ENCODE peak calls at places on chromosomes 2 and 18, in nine cellular contexts. One of them, this sample, is unnamed.

GRCh38 chr2:65231892-65232477 is 4.4 kb downstream of the ACTR2 start:
- DNase-seq in neuronal stem cell: no peak
- DNase-seq in HFF-Myc: no peak
- DNase-seq in prostate gland: no peak
- DNase-seq in CD4-positive, CD25-positive, alpha-beta regulatory T cell: no peak
- DNase-seq in GM23248: peak
- DNase-seq in brain microvascular endothelial cell: peak
- DNase-seq in Caco-2: no peak
- DNase-seq in CD8-positive, alpha-beta memory T cell: no peak
- DNase-seq in this sample: no peak

GRCh38 chr2:235498556-235499305 is 4.9 kb downstream of the AGAP1 start:
- DNase-seq in CD8-positive, alpha-beta memory T cell: no peak
- DNase-seq in GM23248: no peak
- DNase-seq in Caco-2: no peak
- DNase-seq in brain microvascular endothelial cell: no peak
- DNase-seq in prostate gland: no peak
- DNase-seq in CD4-positive, CD25-positive, alpha-beta regulatory T cell: no peak
- DNase-seq in HFF-Myc: no peak
- DNase-seq in neuronal stem cell: no peak
- DNase-seq in this sample: no peak

GRCh38 chr2:210177769-210178168 is 6.6 kb upstream of the KANSL1L start:
- DNase-seq in neuronal stem cell: no peak
- DNase-seq in GM23248: no peak
- DNase-seq in HFF-Myc: no peak
- DNase-seq in prostate gland: no peak
- DNase-seq in Caco-2: no peak
- DNase-seq in CD4-positive, CD25-positive, alpha-beta regulatory T cell: no peak
- DNase-seq in brain microvascular endothelial cell: no peak
- DNase-seq in CD8-positive, alpha-beta memory T cell: no peak
- DNase-seq in this sample: no peak

GRCh38 chr2:83705146-83705545 is 753.9 kb downstream of the SUCLG1 start:
- DNase-seq in Caco-2: no peak
- DNase-seq in CD8-positive, alpha-beta memory T cell: no peak
- DNase-seq in brain microvascular endothelial cell: no peak
- DNase-seq in CD4-positive, CD25-positive, alpha-beta regulatory T cell: no peak
- DNase-seq in prostate gland: no peak
- DNase-seq in GM23248: no peak
- DNase-seq in HFF-Myc: no peak
- DNase-seq in neuronal stem cell: no peak
- DNase-seq in this sample: no peak

GRCh38 chr2:235793163-235793752 is 299.4 kb downstream of the AGAP1 start:
- DNase-seq in HFF-Myc: no peak
- DNase-seq in brain microvascular endothelial cell: no peak
- DNase-seq in CD8-positive, alpha-beta memory T cell: no peak
- DNase-seq in CD4-positive, CD25-positive, alpha-beta regulatory T cell: no peak
- DNase-seq in Caco-2: peak
- DNase-seq in neuronal stem cell: no peak
- DNase-seq in prostate gland: no peak
- DNase-seq in GM23248: peak
- DNase-seq in this sample: no peak

GRCh38 chr2:158079672-158080071 is 22.0 kb upstream of the UPP2 start:
- DNase-seq in Caco-2: no peak
- DNase-seq in HFF-Myc: no peak
- DNase-seq in CD8-positive, alpha-beta memory T cell: no peak
- DNase-seq in neuronal stem cell: no peak
- DNase-seq in CD4-positive, CD25-positive, alpha-beta regulatory T cell: no peak
- DNase-seq in GM23248: peak
- DNase-seq in prostate gland: no peak
- DNase-seq in brain microvascular endothelial cell: no peak
- DNase-seq in this sample: no peak

GRCh38 chr2:223086360-223086981 is 34.5 kb downstream of the KCNE4 start:
- DNase-seq in GM23248: no peak
- DNase-seq in prostate gland: no peak
- DNase-seq in Caco-2: no peak
- DNase-seq in HFF-Myc: no peak
- DNase-seq in CD4-positive, CD25-positive, alpha-beta regulatory T cell: no peak
- DNase-seq in brain microvascular endothelial cell: no peak
- DNase-seq in CD8-positive, alpha-beta memory T cell: no peak
- DNase-seq in neuronal stem cell: no peak
- DNase-seq in this sample: no peak

GRCh38 chr18:32881009-32881408 is 108.2 kb upstream of the KLHL14 start:
- DNase-seq in brain microvascular endothelial cell: no peak
- DNase-seq in neuronal stem cell: no peak
- DNase-seq in prostate gland: no peak
- DNase-seq in GM23248: no peak
- DNase-seq in HFF-Myc: no peak
- DNase-seq in CD4-positive, CD25-positive, alpha-beta regulatory T cell: no peak
- DNase-seq in Caco-2: no peak
- DNase-seq in CD8-positive, alpha-beta memory T cell: no peak
- DNase-seq in this sample: no peak

GRCh38 chr18:22282311-22283235 is 113.2 kb downstream of the GATA6 start:
- DNase-seq in Caco-2: peak
- DNase-seq in CD8-positive, alpha-beta memory T cell: peak
- DNase-seq in prostate gland: no peak
- DNase-seq in HFF-Myc: peak
- DNase-seq in GM23248: peak
- DNase-seq in CD4-positive, CD25-positive, alpha-beta regulatory T cell: peak
- DNase-seq in neuronal stem cell: no peak
- DNase-seq in brain microvascular endothelial cell: peak
- DNase-seq in this sample: peak

GRCh38 chr2:205868773-205869333 is 186.6 kb downstream of the NRP2 start:
- DNase-seq in CD4-positive, CD25-positive, alpha-beta regulatory T cell: no peak
- DNase-seq in Caco-2: no peak
- DNase-seq in CD8-positive, alpha-beta memory T cell: no peak
- DNase-seq in neuronal stem cell: no peak
- DNase-seq in GM23248: no peak
- DNase-seq in brain microvascular endothelial cell: peak
- DNase-seq in prostate gland: no peak
- DNase-seq in HFF-Myc: no peak
- DNase-seq in this sample: no peak

GRCh38 chr2:32832400-32832799 is 114.4 kb upstream of the LTBP1 start:
- DNase-seq in Caco-2: no peak
- DNase-seq in HFF-Myc: no peak
- DNase-seq in neuronal stem cell: no peak
- DNase-seq in CD4-positive, CD25-positive, alpha-beta regulatory T cell: no peak
- DNase-seq in prostate gland: no peak
- DNase-seq in GM23248: no peak
- DNase-seq in CD8-positive, alpha-beta memory T cell: no peak
- DNase-seq in brain microvascular endothelial cell: no peak
- DNase-seq in this sample: no peak

GRCh38 chr2:190809876-190810525 is 70.6 kb upstream of the GLS start:
- DNase-seq in Caco-2: no peak
- DNase-seq in prostate gland: no peak
- DNase-seq in HFF-Myc: no peak
- DNase-seq in brain microvascular endothelial cell: no peak
- DNase-seq in GM23248: no peak
- DNase-seq in neuronal stem cell: no peak
- DNase-seq in CD8-positive, alpha-beta memory T cell: no peak
- DNase-seq in CD4-positive, CD25-positive, alpha-beta regulatory T cell: no peak
- DNase-seq in this sample: no peak

GRCh38 chr18:58768293-58768974 is 96.2 kb upstream of the ZNF532 start:
- DNase-seq in Caco-2: peak
- DNase-seq in CD4-positive, CD25-positive, alpha-beta regulatory T cell: peak
- DNase-seq in brain microvascular endothelial cell: no peak
- DNase-seq in neuronal stem cell: peak
- DNase-seq in HFF-Myc: no peak
- DNase-seq in CD8-positive, alpha-beta memory T cell: peak
- DNase-seq in GM23248: peak
- DNase-seq in prostate gland: peak
- DNase-seq in this sample: peak

GRCh38 chr2:147879846-147880245 is 35.0 kb downstream of the ACVR2A start:
- DNase-seq in HFF-Myc: no peak
- DNase-seq in brain microvascular endothelial cell: no peak
- DNase-seq in CD8-positive, alpha-beta memory T cell: no peak
- DNase-seq in prostate gland: no peak
- DNase-seq in GM23248: no peak
- DNase-seq in neuronal stem cell: no peak
- DNase-seq in CD4-positive, CD25-positive, alpha-beta regulatory T cell: no peak
- DNase-seq in Caco-2: no peak
- DNase-seq in this sample: no peak

GRCh38 chr2:128027801-128028667 is at the start of gene SAP130:
- DNase-seq in CD4-positive, CD25-positive, alpha-beta regulatory T cell: peak
- DNase-seq in CD8-positive, alpha-beta memory T cell: peak
- DNase-seq in GM23248: peak
- DNase-seq in neuronal stem cell: peak
- DNase-seq in brain microvascular endothelial cell: peak
- DNase-seq in prostate gland: peak
- DNase-seq in Caco-2: peak
- DNase-seq in HFF-Myc: peak
- DNase-seq in this sample: peak

GRCh38 chr2:225013432-225014048 is 28.7 kb downstream of the DOCK10 start:
- DNase-seq in Caco-2: no peak
- DNase-seq in prostate gland: no peak
- DNase-seq in brain microvascular endothelial cell: peak
- DNase-seq in CD4-positive, CD25-positive, alpha-beta regulatory T cell: no peak
- DNase-seq in CD8-positive, alpha-beta memory T cell: no peak
- DNase-seq in neuronal stem cell: no peak
- DNase-seq in GM23248: no peak
- DNase-seq in HFF-Myc: no peak
- DNase-seq in this sample: no peak

GRCh38 chr18:12604445-12605007 is 53.4 kb downstream of the SPIRE1 start:
- DNase-seq in prostate gland: no peak
- DNase-seq in brain microvascular endothelial cell: no peak
- DNase-seq in CD4-positive, CD25-positive, alpha-beta regulatory T cell: no peak
- DNase-seq in HFF-Myc: no peak
- DNase-seq in Caco-2: no peak
- DNase-seq in CD8-positive, alpha-beta memory T cell: no peak
- DNase-seq in GM23248: no peak
- DNase-seq in neuronal stem cell: no peak
- DNase-seq in this sample: no peak

GRCh38 chr18:12608292-12608691 is 49.6 kb downstream of the SPIRE1 start:
- DNase-seq in neuronal stem cell: no peak
- DNase-seq in Caco-2: no peak
- DNase-seq in HFF-Myc: no peak
- DNase-seq in prostate gland: no peak
- DNase-seq in CD4-positive, CD25-positive, alpha-beta regulatory T cell: no peak
- DNase-seq in brain microvascular endothelial cell: no peak
- DNase-seq in GM23248: peak
- DNase-seq in CD8-positive, alpha-beta memory T cell: no peak
- DNase-seq in this sample: no peak

DNA sequence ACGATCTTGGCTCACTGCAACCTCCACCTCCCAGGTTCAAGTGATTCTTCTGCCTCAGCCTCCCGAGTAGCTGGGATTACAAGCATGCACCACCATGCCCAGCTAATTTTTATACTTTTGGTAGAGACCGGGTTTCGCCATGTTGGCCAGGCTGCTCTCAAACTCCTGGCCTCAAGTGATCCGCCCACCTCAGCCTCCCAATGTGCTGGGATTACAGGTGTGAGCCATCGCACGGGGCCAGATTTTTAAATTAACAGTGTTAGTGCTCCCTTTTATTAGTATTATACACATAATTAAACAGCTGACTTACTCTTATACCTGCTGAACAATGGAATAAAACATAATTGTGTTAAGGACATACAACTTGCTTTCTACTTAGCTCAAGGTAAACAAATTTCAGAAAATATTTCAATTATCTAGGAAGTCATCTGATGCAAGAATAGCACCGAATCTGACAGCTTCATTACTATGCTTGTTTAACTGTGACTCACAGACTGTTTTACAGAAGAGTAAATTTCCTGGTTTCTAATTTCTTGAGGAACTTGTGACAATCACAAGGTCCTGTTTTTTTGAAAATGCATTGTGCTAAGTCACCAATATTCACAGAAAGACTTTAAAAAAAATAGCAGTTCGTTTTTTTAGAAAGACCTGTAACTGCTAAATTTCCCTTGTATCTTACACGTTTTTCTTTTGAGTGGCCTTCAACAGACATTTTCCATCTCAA is 51.2 kb downstream of the SPIRE1 start:
- DNase-seq in CD8-positive, alpha-beta memory T cell: no peak
- DNase-seq in prostate gland: no peak
- DNase-seq in brain microvascular endothelial cell: no peak
- DNase-seq in HFF-Myc: no peak
- DNase-seq in Caco-2: no peak
- DNase-seq in neuronal stem cell: no peak
- DNase-seq in CD4-positive, CD25-positive, alpha-beta regulatory T cell: no peak
- DNase-seq in GM23248: peak
- DNase-seq in this sample: no peak
- H3K4me3 ChIP-seq in CD8-positive, alpha-beta memory T cell: no peak
- H3K4me3 ChIP-seq in prostate gland: no peak
- H3K4me3 ChIP-seq in brain microvascular endothelial cell: no peak
- H3K4me3 ChIP-seq in HFF-Myc: no peak
- H3K4me3 ChIP-seq in Caco-2: no peak
- H3K4me3 ChIP-seq in neuronal stem cell: no peak
- H3K4me3 ChIP-seq in CD4-positive, CD25-positive, alpha-beta regulatory T cell: no peak
- H3K4me3 ChIP-seq in GM23248: peak
- H3K4me3 ChIP-seq in this sample: no peak

GRCh38 chr2:106095478-106096392 is 98.4 kb downstream of the UXS1 start:
- DNase-seq in neuronal stem cell: no peak
- DNase-seq in HFF-Myc: no peak
- DNase-seq in CD8-positive, alpha-beta memory T cell: peak
- DNase-seq in GM23248: no peak
- DNase-seq in brain microvascular endothelial cell: no peak
- DNase-seq in Caco-2: no peak
- DNase-seq in prostate gland: no peak
- DNase-seq in CD4-positive, CD25-positive, alpha-beta regulatory T cell: peak
- DNase-seq in this sample: peak
- H3K4me3 ChIP-seq in neuronal stem cell: no peak
- H3K4me3 ChIP-seq in HFF-Myc: no peak
- H3K4me3 ChIP-seq in CD8-positive, alpha-beta memory T cell: peak
- H3K4me3 ChIP-seq in GM23248: no peak
- H3K4me3 ChIP-seq in brain microvascular endothelial cell: no peak
- H3K4me3 ChIP-seq in Caco-2: no peak
- H3K4me3 ChIP-seq in prostate gland: no peak
- H3K4me3 ChIP-seq in CD4-positive, CD25-positive, alpha-beta regulatory T cell: peak
- H3K4me3 ChIP-seq in this sample: no peak

GRCh38 chr2:74991977-74992376 is 33.5 kb downstream of the POLE4 start:
- DNase-seq in HFF-Myc: peak
- DNase-seq in prostate gland: no peak
- DNase-seq in Caco-2: no peak
- DNase-seq in GM23248: peak
- DNase-seq in brain microvascular endothelial cell: peak
- DNase-seq in neuronal stem cell: no peak
- DNase-seq in CD8-positive, alpha-beta memory T cell: no peak
- DNase-seq in CD4-positive, CD25-positive, alpha-beta regulatory T cell: no peak
- DNase-seq in this sample: no peak
- H3K4me3 ChIP-seq in HFF-Myc: no peak
- H3K4me3 ChIP-seq in prostate gland: no peak
- H3K4me3 ChIP-seq in Caco-2: no peak
- H3K4me3 ChIP-seq in GM23248: no peak
- H3K4me3 ChIP-seq in brain microvascular endothelial cell: no peak
- H3K4me3 ChIP-seq in neuronal stem cell: no peak
- H3K4me3 ChIP-seq in CD8-positive, alpha-beta memory T cell: no peak
- H3K4me3 ChIP-seq in CD4-positive, CD25-positive, alpha-beta regulatory T cell: no peak
- H3K4me3 ChIP-seq in this sample: no peak

DNA sequence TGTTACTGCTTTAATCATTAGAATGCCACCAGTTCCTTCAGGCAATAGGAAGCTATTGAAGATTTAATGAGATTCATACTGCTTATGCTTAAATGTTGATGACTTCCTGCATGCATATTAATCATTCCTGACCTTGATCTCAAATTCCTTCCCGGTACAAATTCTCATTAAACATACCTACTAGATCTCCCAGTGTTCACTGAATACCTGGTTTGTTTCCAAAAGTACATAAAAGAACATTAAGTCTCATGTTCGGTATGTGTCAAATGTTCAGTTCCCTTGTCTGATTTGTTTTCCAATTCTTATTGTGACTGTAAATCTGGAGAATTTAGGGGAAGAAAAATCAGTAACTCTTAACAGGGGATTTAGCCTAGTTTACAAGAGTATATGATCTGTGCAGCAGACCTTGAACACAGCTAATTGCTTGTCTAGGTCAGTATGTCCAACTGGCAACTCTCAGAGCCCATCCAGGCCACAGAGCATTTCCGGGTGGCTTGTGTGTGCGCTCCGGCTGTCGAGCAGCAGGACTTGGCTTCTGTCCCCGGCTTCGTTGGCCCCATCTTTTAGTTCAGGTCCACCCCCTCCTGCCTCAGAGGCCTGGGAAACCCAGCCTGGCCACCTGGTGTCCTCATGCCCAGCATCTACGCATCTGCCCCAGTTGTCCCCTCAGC is 13.1 kb downstream of the METAP1D start:
- DNase-seq in GM23248: no peak
- DNase-seq in Caco-2: no peak
- DNase-seq in prostate gland: no peak
- DNase-seq in HFF-Myc: no peak
- DNase-seq in neuronal stem cell: no peak
- DNase-seq in CD8-positive, alpha-beta memory T cell: no peak
- DNase-seq in brain microvascular endothelial cell: no peak
- DNase-seq in CD4-positive, CD25-positive, alpha-beta regulatory T cell: no peak
- DNase-seq in this sample: no peak
- H3K4me3 ChIP-seq in GM23248: no peak
- H3K4me3 ChIP-seq in Caco-2: no peak
- H3K4me3 ChIP-seq in prostate gland: no peak
- H3K4me3 ChIP-seq in HFF-Myc: no peak
- H3K4me3 ChIP-seq in neuronal stem cell: no peak
- H3K4me3 ChIP-seq in CD8-positive, alpha-beta memory T cell: no peak
- H3K4me3 ChIP-seq in brain microvascular endothelial cell: no peak
- H3K4me3 ChIP-seq in CD4-positive, CD25-positive, alpha-beta regulatory T cell: no peak
- H3K4me3 ChIP-seq in this sample: no peak

This sample was measured in mucosa of descending colon.